ENCODE peak calls at places on chromosomes 4 and X, in ten cellular contexts. M, H, O, N, B, T, J, Z, Q and L are unnamed samples.

GRCh38 chr4:156197216-156197615 is 243.6 kb upstream of the CTSO start:
- DNase-seq in M (no peak), H (no peak), O (no peak), N (no peak), B (no peak), T (no peak), J (no peak), Z (no peak), Q (no peak), L (no peak)

GRCh38 chrX:100895365-100896075 is 21.4 kb upstream of the NOX1 start:
- DNase-seq in M (no peak), H (peak; percentile 65), O (no peak), N (no peak), B (no peak), T (peak; percentile 34), J (no peak), Z (no peak), Q (no peak), L (peak; percentile 35)

GRCh38 chr4:121777625-121778024 is 12.7 kb upstream of the SMIM43 start:
- DNase-seq in M (no peak), H (no peak), O (no peak), N (no peak), B (no peak), T (no peak), J (no peak), Z (no peak), Q (no peak), L (no peak)

GRCh38 chr4:156829194-156829593 is 142.4 kb downstream of the PDGFC start:
- DNase-seq in M (peak; percentile 49), H (no peak), O (no peak), N (peak; percentile 64), B (no peak), T (no peak), J (no peak), Z (no peak), Q (no peak), L (no peak)

GRCh38 chr4:180665994-180666818 is 1577.0 kb upstream of the TENM3 start:
- DNase-seq in M (no peak), H (peak; percentile 75), O (no peak), N (no peak), B (no peak), T (peak; percentile 64), J (no peak), Z (no peak), Q (no peak), L (peak; percentile 73)

GRCh38 chrX:69615323-69615722 is 590 bp upstream of the EDA start:
- DNase-seq in M (no peak), H (no peak), O (no peak), N (peak; percentile 58), B (no peak), T (no peak), J (no peak), Z (no peak), Q (no peak), L (no peak)

GRCh38 chrX:18377802-18378201 is 23.3 kb upstream of the SCML2 start:
- DNase-seq in M (no peak), H (peak; percentile 75), O (no peak), N (no peak), B (no peak), T (peak; percentile 50), J (no peak), Z (no peak), Q (no peak), L (peak; percentile 30)

GRCh38 chr4:16896871-16897270 is 1.6 kb downstream of the LDB2 start:
- DNase-seq in M (no peak), H (no peak), O (no peak), N (no peak), B (no peak), T (no peak), J (no peak), Z (no peak), Q (no peak), L (no peak)

GRCh38 chr4:141425124-141425523 is 204.4 kb downstream of the ZNF330 start:
- DNase-seq in M (no peak), H (no peak), O (no peak), N (no peak), B (no peak), T (no peak), J (no peak), Z (no peak), Q (no peak), L (no peak)

GRCh38 chr4:141501395-141501794 is 135.0 kb upstream of the IL15 start:
- DNase-seq in M (no peak), H (no peak), O (no peak), N (no peak), B (no peak), T (no peak), J (no peak), Z (no peak), Q (no peak), L (no peak)

GRCh38 chr4:184444953-184445309 is 29.4 kb downstream of the IRF2 start:
- DNase-seq in M (peak; percentile 40), H (no peak), O (no peak), N (no peak), B (no peak), T (no peak), J (no peak), Z (peak; percentile 59), Q (no peak), L (no peak)

GRCh38 chrX:87299563-87300160 is 217.9 kb upstream of the KLHL4 start:
- DNase-seq in M (no peak), H (peak; percentile 75), O (no peak), N (no peak), B (no peak), T (no peak), J (no peak), Z (no peak), Q (no peak), L (peak; percentile 47)

GRCh38 chrX:46637937-46638336 is 64.4 kb downstream of the CHST7 start:
- DNase-seq in M (no peak), H (no peak), O (no peak), N (no peak), B (no peak), T (no peak), J (no peak), Z (no peak), Q (no peak), L (no peak)

GRCh38 chrX:65598559-65599147 is 64.1 kb upstream of the LAS1L start:
- DNase-seq in M (no peak), H (no peak), O (no peak), N (no peak), B (no peak), T (no peak), J (no peak), Z (no peak), Q (no peak), L (no peak)

GRCh38 chr4:153785830-153786721 is 2.8 kb downstream of the SFRP2 start:
- DNase-seq in M (no peak), H (peak; percentile 68), O (no peak), N (no peak), B (no peak), T (no peak), J (no peak), Z (no peak), Q (no peak), L (peak; percentile 39)

GRCh38 chr4:54586343-54586953 is 71.3 kb upstream of the KIT start:
- DNase-seq in M (no peak), H (no peak), O (no peak), N (no peak), B (no peak), T (no peak), J (no peak), Z (no peak), Q (no peak), L (no peak)

GRCh38 chrX:119425050-119425449 is 25.9 kb downstream of the SLC25A43 start:
- DNase-seq in M (no peak), H (no peak), O (no peak), N (no peak), B (no peak), T (no peak), J (no peak), Z (no peak), Q (no peak), L (no peak)

GRCh38 chr4:58981828-58982227 is 1871.6 kb upstream of the IGFBP7 start:
- DNase-seq in M (no peak), H (no peak), O (no peak), N (no peak), B (no peak), T (no peak), J (no peak), Z (no peak), Q (no peak), L (no peak)

GRCh38 chrX:23503835-23504539 is 163.3 kb upstream of the PRDX4 start:
- DNase-seq in M (peak; percentile 80), H (peak; percentile 36), O (peak; percentile 76), N (no peak), B (peak; percentile 67), T (peak; percentile 18), J (peak; percentile 83), Z (peak; percentile 70), Q (no peak), L (no peak)

GRCh38 chr4:67746797-67747495 is 7.2 kb downstream of the GNRHR start:
- DNase-seq in M (no peak), H (peak; percentile 81), O (no peak), N (no peak), B (no peak), T (no peak), J (no peak), Z (no peak), Q (no peak), L (peak; percentile 48)

GRCh38 chr4:2095236-2096072 is 36.3 kb downstream of the NAT8L start:
- DNase-seq in M (no peak), H (no peak), O (no peak), N (no peak), B (no peak), T (no peak), J (peak; percentile 17), Z (no peak), Q (no peak), L (no peak)

GRCh38 chr4:150078996-150079581 is 844 bp downstream of the DCLK2 start:
- DNase-seq in M (peak; percentile 29), H (no peak), O (no peak), N (peak; percentile 68), B (peak; percentile 39), T (peak; percentile 64), J (peak; percentile 31), Z (peak; percentile 55), Q (no peak), L (peak; percentile 23)
- H3K27ac ChIP-seq in M (peak overlapping the region; percentile 83), H (no peak overlapping the region), O (peak overlapping the region; percentile 81), N (peak overlapping the region; percentile 76), B (peak overlapping the region; percentile 76), T (peak overlapping the region; percentile 58), J (peak overlapping the region; percentile 93), Z (peak overlapping the region; percentile 80), Q (no peak overlapping the region), L (no peak overlapping the region)

GRCh38 chr4:112448211-112448745 is 67.7 kb downstream of the NEUROG2 start:
- DNase-seq in M (no peak), H (no peak), O (no peak), N (no peak), B (no peak), T (no peak), J (no peak), Z (no peak), Q (no peak), L (no peak)
- H3K27ac ChIP-seq in M (no peak overlapping the region), H (no peak overlapping the region), O (no peak overlapping the region), N (no peak overlapping the region), B (no peak overlapping the region), T (no peak overlapping the region), J (no peak overlapping the region), Z (no peak overlapping the region), Q (no peak overlapping the region), L (no peak overlapping the region)

GRCh38 chr4:150886597-150886996 is 128.5 kb downstream of the LRBA start:
- DNase-seq in M (no peak), H (no peak), O (no peak), N (no peak), B (no peak), T (no peak), J (no peak), Z (no peak), Q (no peak), L (no peak)
- H3K27ac ChIP-seq in M (no peak overlapping the region), H (no peak overlapping the region), O (no peak overlapping the region), N (no peak overlapping the region), B (no peak overlapping the region), T (no peak overlapping the region), J (no peak overlapping the region), Z (no peak overlapping the region), Q (no peak overlapping the region), L (no peak overlapping the region)

GRCh38 chr4:24470681-24471622 is 113.4 kb downstream of the DHX15 start:
- DNase-seq in M (no peak), H (no peak), O (no peak), N (peak; percentile 67), B (peak; percentile 46), T (peak; percentile 46), J (no peak), Z (peak; percentile 45), Q (no peak), L (peak; percentile 30)
- H3K27ac ChIP-seq in M (no peak overlapping the region), H (no peak overlapping the region), O (peak overlapping the region; percentile 78), N (peak overlapping the region; percentile 43), B (peak overlapping the region; percentile 62), T (no peak overlapping the region), J (peak overlapping the region; percentile 30), Z (no peak overlapping the region), Q (no peak overlapping the region), L (no peak overlapping the region)